ENCODE peak calls at places on chromosome 20, in seven cellular contexts. Z is lower lobe of right lung; U is CD4-positive, alpha-beta memory T cell; B is uterus; O is cardiac muscle cell; I is heart right ventricle; G is osteoblast. L is an unnamed sample.

GRCh38 chr20:1524004-1524403 is 32.8 kb upstream of the SIRPB2 start:
- DNase-seq in Z (no peak), U (no peak), B (no peak), O (no peak), I (no peak), G (no peak), L (no peak)

GRCh38 chr20:10064611-10065010 is 29.8 kb downstream of the ANKEF1 start:
- DNase-seq in Z (no peak), U (no peak), B (no peak), O (no peak), I (no peak), G (no peak), L (no peak)

GRCh38 chr20:11849976-11850670 is 67.6 kb upstream of the BTBD3 start:
- DNase-seq in Z (no peak), U (no peak), B (peak; percentile 12), O (peak; percentile 73), I (no peak), G (no peak), L (no peak)

GRCh38 chr20:10632681-10633509 is 40.9 kb downstream of the JAG1 start:
- DNase-seq in Z (no peak), U (no peak), B (no peak), O (no peak), I (no peak), G (no peak), L (no peak)

GRCh38 chr20:47126374-47126705 is 230.2 kb downstream of the ZMYND8 start:
- DNase-seq in Z (no peak), U (no peak), B (no peak), O (no peak), I (no peak), G (no peak), L (no peak)

GRCh38 chr20:63708301-63709148 is 686 bp downstream of the ZGPAT start:
- DNase-seq in Z (peak; percentile 53), U (no peak), B (peak; percentile 20), O (no peak), I (no peak), G (peak; percentile 87), L (peak; percentile 72)

GRCh38 chr20:6680854-6681253 is 86.6 kb upstream of the BMP2 start:
- DNase-seq in Z (no peak), U (no peak), B (no peak), O (no peak), I (no peak), G (no peak), L (no peak)

GRCh38 chr20:19937651-19938420 is 79.3 kb upstream of the NAA20 start:
- DNase-seq in Z (no peak), U (peak; percentile 35), B (no peak), O (no peak), I (no peak), G (no peak), L (no peak)

GRCh38 chr20:45061244-45061643 is 39.7 kb downstream of the KCNS1 start:
- DNase-seq in Z (no peak), U (no peak), B (no peak), O (peak; percentile 86), I (no peak), G (peak; percentile 89), L (no peak)

GRCh38 chr20:54397292-54398155 is 77.9 kb upstream of the DOK5 start:
- DNase-seq in Z (no peak), U (no peak), B (no peak), O (no peak), I (no peak), G (no peak), L (no peak)

GRCh38 chr20:10622657-10623418 is 51.0 kb downstream of the JAG1 start:
- DNase-seq in Z (no peak), U (no peak), B (peak; percentile 66), O (peak; percentile 76), I (peak; percentile 66), G (peak; percentile 91), L (peak; percentile 67)

GRCh38 chr20:44008806-44009678 is 94.4 kb downstream of the TOX2 start:
- DNase-seq in Z (no peak), U (no peak), B (no peak), O (no peak), I (no peak), G (no peak), L (no peak)

GRCh38 chr20:61260905-61261304 is 8.8 kb downstream of the CDH4 start:
- DNase-seq in Z (no peak), U (no peak), B (no peak), O (no peak), I (no peak), G (peak; percentile 31), L (no peak)

GRCh38 chr20:55974491-55975202 is 30.7 kb downstream of the CBLN4 start:
- DNase-seq in Z (no peak), U (no peak), B (no peak), O (no peak), I (no peak), G (no peak), L (no peak)

GRCh38 chr20:29689411-29690225 is 1567.8 kb upstream of the DEFB115 start:
- DNase-seq in Z (peak; percentile 32), U (no peak), B (no peak), O (peak; percentile 65), I (peak; percentile 32), G (peak; percentile 18), L (peak; percentile 28)
- H3K9me3 ChIP-seq in Z (peaks cover 5% of the 10 kb centered on the region), U (no peaks in the 10 kb centered on the region), B (no peaks in the 10 kb centered on the region), O (peaks cover 3% of the 10 kb centered on the region), I (peaks cover 13% of the 10 kb centered on the region), G (no peaks in the 10 kb centered on the region), L (no peaks in the 10 kb centered on the region)

DNA sequence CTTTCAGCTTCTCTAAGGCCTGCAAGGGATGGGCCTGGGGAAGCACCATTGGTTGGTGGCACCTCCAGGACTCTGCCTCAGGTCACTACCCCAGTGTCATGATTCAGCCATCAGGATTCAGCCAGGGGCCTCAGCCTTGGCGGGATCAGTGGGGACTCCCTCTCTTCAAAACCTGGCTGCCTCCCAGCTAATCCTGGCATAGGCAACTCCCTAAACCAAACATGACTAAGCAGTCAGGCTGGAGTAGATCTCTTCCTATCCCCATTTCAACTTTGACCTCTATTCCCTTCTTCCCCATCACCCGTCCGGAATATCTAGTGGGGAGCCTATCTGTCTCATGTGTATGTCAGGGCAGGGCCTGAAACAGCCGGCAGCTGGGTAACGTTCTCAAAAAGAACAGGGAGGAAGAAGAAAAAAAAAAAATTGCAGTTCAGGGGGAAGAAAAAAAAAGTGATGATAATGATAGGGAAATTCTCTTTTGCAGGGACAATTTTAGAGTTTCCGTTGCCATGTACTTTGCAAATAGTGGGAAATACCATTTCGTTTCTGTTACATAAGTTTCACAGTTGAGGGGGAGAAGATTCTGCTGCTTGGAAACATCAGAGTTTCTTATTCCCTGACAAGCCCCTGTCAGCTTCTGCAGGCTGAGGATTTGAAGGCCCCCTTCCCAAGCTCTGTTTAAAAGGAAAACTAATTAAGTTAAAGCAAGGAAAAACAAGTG is 4.1 kb upstream of the PREX1 start:
- DNase-seq in Z (no peak), U (no peak), B (no peak), O (peak; percentile 69), I (peak; percentile 75), G (peak; percentile 89), L (peak; percentile 81)
- H3K27ac ChIP-seq in Z (peak overlapping the region; percentile 33), U (no peak overlapping the region), B (no peak overlapping the region), O (no peak overlapping the region), I (peak overlapping the region; percentile 6), G (no peak overlapping the region), L (peak overlapping the region; percentile 67)

GRCh38 chr20:59676126-59676876 is 72.0 kb downstream of the PHACTR3 start:
- DNase-seq in Z (no peak), U (no peak), B (no peak), O (no peak), I (no peak), G (no peak), L (no peak)
- H3K9me3 ChIP-seq in Z (no peaks in the 10 kb centered on the region), U (no peaks in the 10 kb centered on the region), B (no peaks in the 10 kb centered on the region), O (no peaks in the 10 kb centered on the region), I (no peaks in the 10 kb centered on the region), G (no peaks in the 10 kb centered on the region), L (no peaks in the 10 kb centered on the region)

DNA sequence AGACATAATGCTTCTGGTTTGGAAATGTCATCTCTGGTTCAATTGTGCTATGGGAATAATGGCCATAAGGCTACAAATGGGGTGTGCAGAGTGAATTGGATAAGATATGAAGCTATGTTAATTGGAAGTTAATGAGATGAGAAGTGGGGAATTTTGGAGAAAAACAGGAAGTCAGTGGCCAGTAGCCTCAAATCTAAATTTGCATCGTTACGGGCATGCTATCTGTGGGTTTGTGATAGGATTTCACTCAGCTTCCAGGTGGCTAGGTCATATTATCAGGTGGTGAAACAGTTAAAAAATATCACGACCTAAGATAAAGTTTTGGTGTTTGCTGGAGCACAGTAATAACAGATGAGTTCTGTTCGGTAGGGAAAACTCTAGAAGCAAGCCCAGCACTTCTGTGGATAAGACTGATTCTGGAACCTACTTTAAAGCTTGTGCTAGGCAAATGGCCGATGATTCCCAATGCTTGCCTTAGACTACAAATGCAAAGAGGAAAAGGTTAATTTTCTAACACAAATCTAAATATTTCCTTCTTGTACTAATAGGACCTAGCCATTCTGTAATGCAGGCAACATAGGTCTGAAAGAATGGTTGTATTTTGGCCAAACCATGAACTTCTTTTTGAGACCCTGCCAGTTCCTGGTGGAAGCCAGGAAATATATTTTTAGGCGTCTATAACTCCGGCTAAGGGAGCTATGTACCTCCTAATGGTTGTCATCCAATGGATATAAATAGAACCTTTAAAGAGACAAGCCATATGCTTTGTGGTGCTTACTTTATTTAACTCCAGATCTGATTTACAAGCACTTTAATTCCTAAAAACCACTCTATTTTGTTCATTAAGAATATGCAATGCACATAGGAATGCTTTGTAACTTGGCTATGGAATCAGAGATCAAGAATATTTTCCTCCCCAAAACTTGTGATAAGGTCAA is 111.0 kb downstream of the PLCB1 start:
- DNase-seq in Z (no peak), U (no peak), B (no peak), O (peak; percentile 70), I (peak; percentile 23), G (no peak), L (no peak)
- H3K27ac ChIP-seq in Z (no peak overlapping the region), U (no peak overlapping the region), B (peak overlapping the region; percentile 13), O (peak overlapping the region; percentile 26), I (peak overlapping the region; percentile 49), G (no peak overlapping the region), L (no peak overlapping the region)

GRCh38 chr20:58853466-58853865 is 950 bp downstream of the GNAS start:
- DNase-seq in Z (no peak), U (no peak), B (no peak), O (no peak), I (no peak), G (no peak), L (no peak)
- H3K9me3 ChIP-seq in Z (no peaks in the 10 kb centered on the region), U (no peaks in the 10 kb centered on the region), B (no peaks in the 10 kb centered on the region), O (no peaks in the 10 kb centered on the region), I (no peaks in the 10 kb centered on the region), G (no peaks in the 10 kb centered on the region), L (no peaks in the 10 kb centered on the region)

DNA sequence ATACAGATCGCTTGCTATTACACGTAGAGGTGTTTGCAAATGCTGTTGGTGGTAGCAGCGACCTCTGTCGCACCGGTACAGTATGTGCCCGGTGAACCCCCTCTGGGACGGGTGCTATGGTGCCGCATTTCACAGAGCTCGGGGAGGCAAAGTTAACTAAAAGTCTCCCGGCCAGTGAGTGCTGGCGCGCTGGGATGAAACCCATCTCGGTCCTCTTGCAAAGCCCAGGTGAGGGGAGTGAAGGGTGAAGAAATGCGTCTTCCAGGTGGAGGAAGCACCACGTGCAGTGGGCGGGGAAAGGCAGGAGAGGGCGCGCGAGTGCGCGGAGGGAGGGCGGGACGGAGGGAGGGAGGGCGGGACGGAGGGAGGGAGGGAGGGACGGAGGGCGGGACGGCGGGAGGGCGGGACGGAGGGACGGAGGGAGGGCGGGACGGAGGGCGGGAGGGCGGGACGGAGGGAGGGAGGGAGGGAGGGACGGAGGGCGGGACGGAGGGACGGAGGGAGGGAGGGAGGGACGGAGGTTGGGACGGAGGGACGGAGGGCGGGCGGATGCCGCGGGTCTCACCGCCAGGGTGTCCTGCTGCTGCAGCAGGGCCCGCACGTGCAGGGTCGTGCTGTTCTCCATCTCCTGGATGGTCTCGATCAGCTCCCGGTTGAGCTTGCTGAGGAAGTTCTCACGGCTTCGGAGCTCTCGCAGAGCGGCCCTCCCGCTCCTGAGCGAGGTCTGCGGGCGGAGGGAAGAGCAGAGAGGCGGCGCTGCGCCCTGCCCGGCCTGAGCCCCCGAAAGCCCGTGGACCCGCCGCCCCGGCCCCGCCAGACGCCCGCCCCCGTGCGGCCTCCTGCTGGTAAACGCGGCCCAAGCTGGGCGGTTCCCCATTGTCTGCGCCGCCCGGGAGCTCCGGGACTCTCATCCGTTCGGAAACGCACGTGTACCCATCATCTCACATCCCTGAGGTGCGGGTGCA is 11.7 kb downstream of the C20orf96 start:
- DNase-seq in Z (no peak), U (no peak), B (peak; percentile 68), O (peak; percentile 52), I (peak; percentile 33), G (peak; percentile 73), L (peak; percentile 81)
- H3K27ac ChIP-seq in Z (no peak overlapping the region), U (no peak overlapping the region), B (no peak overlapping the region), O (no peak overlapping the region), I (no peak overlapping the region), G (no peak overlapping the region), L (no peak overlapping the region)